ENCODE peak calls at places on chromosomes 7 and 10, in five cellular contexts. W is body of pancreas, H is transverse colon, O is suprapubic skin, G is HCT116. X is an unnamed sample.

GRCh38 chr7:52775881-52776280 is 259.6 kb upstream of the POM121L12 start:
- DNase-seq in W (no peak), H (no peak), G (no peak), O (no peak), X (no peak)

GRCh38 chr7:8151161-8151560 is 110.8 kb downstream of the ICA1 start:
- DNase-seq in G (no peak), H (no peak), O (no peak), W (no peak), X (no peak)

GRCh38 chr10:14604181-14605142 is 170.2 kb downstream of the FAM107B start:
- DNase-seq in H (peak; percentile 86), W (peak; percentile 89), O (peak; percentile 85), G (peak; percentile 18), X (peak; percentile 7)

GRCh38 chr10:101538481-101538880 is 49.6 kb downstream of the POLL start:
- DNase-seq in H (no peak), O (no peak), W (no peak), G (no peak), X (no peak)

GRCh38 chr7:112254166-112254565 is 47.7 kb downstream of the ZNF277 start:
- DNase-seq in O (no peak), G (no peak), W (no peak), H (no peak), X (no peak)

GRCh38 chr7:6486438-6487183 is 38.9 kb upstream of the DAGLB start:
- DNase-seq in H (no peak), G (no peak), O (no peak), W (no peak), X (no peak)

GRCh38 chr7:155323001-155323638 is 25.4 kb downstream of the INSIG1 start:
- DNase-seq in W (no peak), O (no peak), G (no peak), H (no peak), X (no peak)

GRCh38 chr10:20598590-20598989 is 298.5 kb downstream of the NEBL start:
- DNase-seq in H (no peak), G (no peak), W (peak; percentile 14), O (peak; percentile 80), X (no peak)

GRCh38 chr7:136869006-136869961 is 832 bp downstream of the CHRM2 start:
- DNase-seq in O (no peak), W (no peak), H (no peak), G (no peak), X (no peak)

GRCh38 chr10:13402016-13402415 is 53.9 kb upstream of the SEPHS1 start:
- DNase-seq in G (no peak), H (no peak), O (no peak), W (no peak), X (no peak)

GRCh38 chr10:68327889-68328786 is 3.7 kb upstream of the HNRNPH3 start:
- DNase-seq in O (no peak), H (no peak), G (peak; percentile 16), W (no peak), X (no peak)

GRCh38 chr10:11602357-11602756 is 9.1 kb downstream of the USP6NL start:
- DNase-seq in G (no peak), H (no peak), W (no peak), O (no peak), X (no peak)

GRCh38 chr7:121167971-121168370 is 160.8 kb upstream of the WNT16 start:
- DNase-seq in G (no peak), H (no peak), O (no peak), W (no peak), X (no peak)

GRCh38 chr10:4581929-4582328 is 244.1 kb upstream of the AKR1E2 start:
- DNase-seq in G (no peak), H (no peak), W (no peak), O (no peak), X (no peak)

GRCh38 chr10:124547651-124548168 is 86.1 kb downstream of the LHPP start:
- DNase-seq in O (no peak), W (no peak), H (no peak), G (no peak), X (no peak)

GRCh38 chr7:153422291-153423189 is 629.7 kb upstream of the DPP6 start:
- DNase-seq in G (no peak), O (no peak), H (no peak), W (no peak), X (no peak)

GRCh38 chr10:106711313-106711906 is 453.1 kb downstream of the SORCS1 start:
- DNase-seq in W (peak; percentile 70), G (peak; percentile 6), O (no peak), H (peak; percentile 51), X (no peak)

GRCh38 chr7:22856437-22856836 is 33.8 kb upstream of the TOMM7 start:
- DNase-seq in H (no peak), G (no peak), O (no peak), W (no peak), X (no peak)

DNA sequence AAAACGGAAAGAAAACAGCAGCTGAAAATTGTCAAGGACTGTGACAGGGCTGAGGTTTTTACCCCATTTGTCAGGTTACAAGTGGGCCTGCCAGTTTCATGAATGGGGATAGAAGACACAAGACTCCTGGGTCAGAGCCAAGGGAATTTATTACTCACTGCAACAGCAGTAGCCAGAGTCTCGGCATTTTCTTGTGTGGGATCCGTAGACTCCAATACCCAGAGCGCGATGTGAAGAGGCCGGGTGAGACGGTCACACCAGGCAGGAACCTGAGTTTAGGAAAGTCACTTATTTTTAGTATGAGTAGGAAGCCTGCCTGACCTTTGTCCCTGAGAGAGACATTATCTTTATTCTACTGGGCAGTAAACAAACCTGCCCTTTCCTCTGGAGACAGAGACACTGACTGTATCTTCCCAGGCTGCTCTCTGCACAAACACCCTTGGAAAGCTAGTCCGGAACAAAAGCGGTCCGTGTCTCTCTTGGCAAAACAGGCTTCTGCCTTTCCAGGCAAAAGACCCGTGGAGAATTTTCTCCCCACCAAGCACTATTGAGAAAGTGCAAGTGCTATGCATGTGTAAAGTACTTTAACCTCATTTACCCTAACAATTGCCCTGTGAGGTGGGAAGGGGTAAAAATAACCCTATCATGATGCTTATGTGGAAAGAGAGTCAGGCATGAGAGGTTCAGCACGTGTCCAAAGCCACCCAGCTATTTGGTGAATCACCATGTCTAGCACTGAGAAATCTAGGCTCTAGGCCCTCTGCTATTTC is 58.4 kb downstream of the JCAD start:
- DNase-seq in G (no peak), W (no peak), O (no peak), H (peak; percentile 26), X (no peak)
- TF ChIP-seq POLR2A in G (no peak), W (no peak), O (no peak), H (no peak), X (no peak)

GRCh38 chr10:79142522-79143309 is 74.0 kb downstream of the ZMIZ1 start:
- DNase-seq in W (no peak), O (no peak), G (no peak), H (no peak), X (no peak)
- H3K27ac ChIP-seq in W (no peak overlapping the region), O (peak overlapping the region; percentile 91), G (no peak overlapping the region), H (peak overlapping the region; percentile 44), X (no peak overlapping the region)

DNA sequence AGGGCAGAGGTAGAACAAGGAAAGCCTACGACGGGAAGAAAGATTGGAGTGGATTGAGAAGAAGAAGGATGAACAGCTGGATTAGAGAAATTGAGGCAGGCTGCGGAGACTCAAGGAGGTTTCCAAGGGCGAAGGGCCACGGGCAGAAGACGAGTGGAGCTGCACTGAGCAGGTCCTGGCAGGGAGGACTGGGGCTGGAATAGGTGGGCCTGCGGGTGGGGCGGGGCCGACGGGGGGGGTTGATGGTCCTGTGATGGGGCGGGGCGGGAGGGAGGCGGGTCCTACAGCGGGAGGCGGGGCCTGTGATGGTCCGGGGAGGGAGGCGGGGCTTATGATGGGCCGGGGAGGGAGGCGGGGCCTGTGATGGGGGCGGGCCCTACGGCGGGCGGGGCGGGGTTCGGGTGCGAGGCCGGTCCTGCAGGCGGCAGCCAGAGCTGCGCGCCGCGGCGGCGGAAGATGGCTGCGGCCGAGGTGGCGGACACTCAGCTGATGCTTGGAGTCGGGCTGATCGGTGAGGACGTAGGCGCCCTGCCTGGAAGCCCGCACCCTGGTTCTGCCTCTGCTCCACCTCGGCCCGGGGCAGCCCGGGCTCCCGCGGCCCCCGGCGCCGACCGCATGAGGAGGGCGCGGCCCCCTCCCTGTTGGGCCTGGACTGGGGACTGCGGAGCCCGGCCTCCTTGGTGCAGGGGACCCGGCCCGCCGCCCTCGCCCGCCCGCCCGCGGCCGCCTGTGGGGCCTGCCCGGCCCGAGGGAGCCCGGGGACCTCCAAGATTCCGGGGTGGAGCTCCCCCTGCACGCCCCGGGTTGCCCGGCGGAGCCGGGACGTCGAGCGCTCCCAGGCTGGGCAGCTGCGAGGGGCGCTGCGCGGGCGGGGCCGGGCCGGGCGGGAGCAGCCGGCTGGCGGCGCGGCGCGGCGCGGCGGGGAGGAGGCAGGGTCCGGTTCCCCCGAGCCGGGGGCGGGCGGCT is at the start of gene DENND10:
- DNase-seq in H (peak; percentile 87), O (peak; percentile 90), G (peak; percentile 73), W (peak; percentile 85), X (peak; percentile 52)
- TF ChIP-seq POLR2A in H (peak; percentile 88), O (peak; percentile 55), G (peak; percentile 97), W (peak; percentile 84), X (no peak)

DNA sequence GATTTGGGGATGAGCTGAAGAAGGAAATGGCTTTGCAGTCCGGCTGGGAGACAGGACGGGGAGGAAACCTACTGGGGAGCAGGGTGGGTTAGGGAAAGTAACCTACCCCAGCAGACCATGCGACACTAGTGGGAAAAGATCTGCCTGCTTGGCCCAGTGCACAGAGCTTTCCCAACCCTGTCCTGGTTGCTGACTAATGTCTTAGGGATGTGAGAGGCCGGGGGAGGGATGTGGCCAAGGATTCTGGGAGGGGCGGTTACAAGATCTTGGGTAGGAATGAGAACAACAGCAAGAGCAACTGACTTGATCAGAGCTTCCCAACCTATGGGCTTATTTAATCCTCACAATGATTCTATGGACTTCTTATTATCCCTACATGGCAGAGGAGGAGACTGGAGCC is 24.0 kb upstream of the EIF5AL1 start:
- DNase-seq in W (peak; percentile 46), H (peak; percentile 53), O (peak; percentile 90), G (peak; percentile 48), X (no peak)
- H3K27ac ChIP-seq in W (no peak overlapping the region), H (peak overlapping the region; percentile 58), O (peak overlapping the region; percentile 74), G (peak overlapping the region; percentile 47), X (peak overlapping the region; percentile 24)

GRCh38 chr7:39300276-39300675 is 265.9 kb upstream of the YAE1 start:
- DNase-seq in G (no peak), W (no peak), O (no peak), H (no peak), X (no peak)
- TF ChIP-seq POLR2A in G (no peak), W (no peak), O (no peak), H (no peak), X (no peak)

GRCh38 chr10:28940158-28940888 is 263.0 kb downstream of the BAMBI start:
- DNase-seq in W (no peak), H (no peak), G (no peak), O (no peak), X (no peak)
- H3K27ac ChIP-seq in W (no peak overlapping the region), H (no peak overlapping the region), G (no peak overlapping the region), O (no peak overlapping the region), X (no peak overlapping the region)

DNA sequence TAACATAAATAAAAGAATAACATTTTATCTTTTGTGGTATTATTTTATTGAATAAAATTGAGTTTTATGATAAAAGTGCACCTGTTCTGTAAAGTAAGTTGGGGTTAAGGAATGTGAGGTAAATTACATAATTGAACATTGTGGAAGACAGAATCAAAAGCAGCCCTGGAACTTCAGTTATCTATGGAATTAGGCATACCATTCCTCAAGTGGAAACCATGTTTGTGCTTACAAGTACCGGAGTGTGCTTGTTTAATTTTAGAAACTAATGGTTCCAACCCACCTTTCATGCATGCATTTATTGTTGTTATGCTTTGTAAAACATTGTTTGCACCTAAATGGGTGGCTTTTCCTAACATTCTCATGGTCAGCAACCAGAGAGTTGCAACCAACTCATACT is 28.0 kb downstream of the RBM17 start:
- DNase-seq in W (no peak), O (no peak), G (no peak), H (no peak), X (no peak)
- TF ChIP-seq POLR2A in W (no peak), O (no peak), G (no peak), H (no peak), X (no peak)

GRCh38 chr7:129990403-129991192 is 37.8 kb upstream of the UBE2H start:
- DNase-seq in W (no peak), H (no peak), O (no peak), G (no peak), X (no peak)
- H3K27ac ChIP-seq in W (no peak overlapping the region), H (no peak overlapping the region), O (no peak overlapping the region), G (no peak overlapping the region), X (no peak overlapping the region)

X was measured in esophagus squamous epithelium.